ENCODE peak calls at places on chromosomes 2 and 18, in four cellular contexts. J, O, C and R are unnamed samples.

GRCh38 chr2:235116885-235117492 is 165.2 kb downstream of the SH3BP4 start:
- DNase-seq in C (no peak), O (no peak), J (peak), R (no peak)

GRCh38 chr18:2883137-2883671 is 36.4 kb downstream of the EMILIN2 start:
- DNase-seq in O (no peak), J (no peak), C (peak), R (no peak)

GRCh38 chr18:47970664-47971523 is 40.4 kb upstream of the SMAD2 start:
- DNase-seq in C (peak), O (no peak), J (no peak), R (no peak)

GRCh38 chr2:180110469-180110868 is 103.4 kb upstream of the CWC22 start:
- DNase-seq in O (no peak), J (no peak), C (no peak), R (no peak)

GRCh38 chr18:67515987-67516431 is 511 bp downstream of the DSEL start:
- DNase-seq in O (peak), C (peak), J (peak), R (peak)

GRCh38 chr2:218806346-218806978 is 24.5 kb downstream of the CYP27A1 start:
- DNase-seq in J (peak), C (peak), O (no peak), R (no peak)

GRCh38 chr18:36627616-36628015 is 201.2 kb downstream of the TPGS2 start:
- DNase-seq in O (no peak), C (no peak), J (peak), R (no peak)

GRCh38 chr2:180416553-180417113 is 409.5 kb upstream of the CWC22 start:
- DNase-seq in J (no peak), C (no peak), O (no peak), R (no peak)

GRCh38 chr2:106596844-106597243 is 109.7 kb downstream of the CD8B2 start:
- DNase-seq in O (no peak), C (no peak), J (peak), R (no peak)

GRCh38 chr2:152132321-152132720 is 33.5 kb upstream of the CACNB4 start:
- DNase-seq in J (no peak), O (no peak), C (no peak), R (no peak)

GRCh38 chr2:158395166-158395565 is 61.4 kb downstream of the CCDC148 start:
- DNase-seq in C (no peak), O (no peak), J (peak), R (no peak)

GRCh38 chr2:26754972-26755670 is 9.0 kb upstream of the SLC35F6 start:
- DNase-seq in O (no peak), J (no peak), C (no peak), R (no peak)

GRCh38 chr18:37476182-37476581 is 89.4 kb downstream of the CELF4 start:
- DNase-seq in J (no peak), O (no peak), C (no peak), R (no peak)

GRCh38 chr2:141878016-141878415 is 252.8 kb downstream of the LRP1B start:
- DNase-seq in J (no peak), C (no peak), O (no peak), R (no peak)

GRCh38 chr2:163077241-163077640 is 238.7 kb upstream of the KCNH7 start:
- DNase-seq in O (no peak), J (no peak), C (no peak), R (no peak)

GRCh38 chr2:9166579-9167392 is 39.8 kb upstream of the ASAP2 start:
- DNase-seq in J (peak), O (no peak), C (no peak), R (no peak)

GRCh38 chr2:127176371-127177311 is 43.5 kb downstream of the CYP27C1 start:
- DNase-seq in J (no peak), O (no peak), C (no peak), R (no peak)

GRCh38 chr2:47173986-47174730 is 19.1 kb upstream of the STPG4 start:
- DNase-seq in O (no peak), J (no peak), C (no peak), R (no peak)

GRCh38 chr2:72636210-72636609 is 189.6 kb downstream of the EXOC6B start:
- DNase-seq in C (no peak), O (no peak), J (no peak), R (no peak)

GRCh38 chr2:43212216-43212828 is 14.1 kb downstream of the ZFP36L2 start:
- DNase-seq in J (no peak), O (no peak), C (no peak), R (no peak)

GRCh38 chr18:48663931-48664847 is 125.4 kb downstream of the CTIF start:
- DNase-seq in J (peak), O (peak), C (peak), R (peak)

GRCh38 chr2:167509585-167509984 is 621.3 kb downstream of the XIRP2 start:
- DNase-seq in C (no peak), J (peak), O (no peak), R (no peak)

GRCh38 chr2:231110551-231110950 is 14.3 kb downstream of the HTR2B start:
- DNase-seq in O (no peak), J (peak), C (no peak), R (no peak)
- TF ChIP-seq CTCF in O (no peak), J (peak), C (no peak), R (no peak)

GRCh38 chr2:200888719-200889625 is at the start of the genes NIF3L1 and PPIL3:
- DNase-seq in C (peak), J (peak), O (peak), R (peak)
- TF ChIP-seq CTCF in C (no peak), J (no peak), O (no peak), R (no peak)

GRCh38 chr2:224444011-224444410 is 42.1 kb upstream of the FAM124B start:
- DNase-seq in O (no peak), C (no peak), J (no peak), R (no peak)

GRCh38 chr2:224444783-224445182 is 42.9 kb upstream of the FAM124B start:
- DNase-seq in C (no peak), O (no peak), J (no peak), R (no peak)

GRCh38 chr2:224453892-224454291 is 52.0 kb upstream of the FAM124B start:
- DNase-seq in J (no peak), C (no peak), O (no peak), R (no peak)

GRCh38 chr2:224448236-224448635 is 46.3 kb upstream of the FAM124B start:
- DNase-seq in J (no peak), O (no peak), C (no peak), R (no peak)

GRCh38 chr2:224449212-224450147 is 47.6 kb upstream of the FAM124B start:
- DNase-seq in O (no peak), C (no peak), J (peak), R (no peak)
- TF ChIP-seq CTCF in O (no peak), C (peak), J (peak), R (peak)

GRCh38 chr2:88212251-88212790 is 42.2 kb downstream of the THNSL2 start:
- DNase-seq in C (no peak), O (no peak), J (no peak), R (no peak)
- TF ChIP-seq CTCF in C (peak), O (no peak), J (peak), R (peak)

GRCh38 chr2:112493048-112493447 is 11.1 kb downstream of the TTL start:
- DNase-seq in C (no peak), O (no peak), J (no peak), R (no peak)
- TF ChIP-seq CTCF in C (no peak), O (no peak), J (no peak), R (no peak)

DNA sequence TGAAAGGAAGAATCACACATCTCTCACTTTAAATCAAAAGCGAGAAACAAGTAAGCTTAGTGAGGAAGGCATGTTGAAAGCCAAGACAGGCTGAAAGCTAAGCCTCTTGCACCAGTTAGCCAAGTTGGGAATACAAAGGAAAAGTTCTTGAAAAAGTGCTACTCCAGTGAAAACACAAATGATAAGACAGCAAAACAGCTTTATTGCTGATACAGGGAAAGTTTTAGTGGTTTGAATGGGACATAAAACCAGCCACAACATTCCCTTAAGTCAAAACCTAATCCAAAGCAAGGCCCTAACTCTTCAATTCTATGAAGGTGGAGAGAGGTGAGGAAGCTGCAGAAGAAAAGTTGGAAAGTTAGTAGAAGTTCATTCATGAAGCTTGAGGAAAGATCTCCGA is 28.0 kb downstream of the LIMS1 start:
- DNase-seq in C (no peak), J (no peak), O (no peak), R (no peak)
- TF ChIP-seq CTCF in C (no peak), J (no peak), O (no peak), R (no peak)

DNA sequence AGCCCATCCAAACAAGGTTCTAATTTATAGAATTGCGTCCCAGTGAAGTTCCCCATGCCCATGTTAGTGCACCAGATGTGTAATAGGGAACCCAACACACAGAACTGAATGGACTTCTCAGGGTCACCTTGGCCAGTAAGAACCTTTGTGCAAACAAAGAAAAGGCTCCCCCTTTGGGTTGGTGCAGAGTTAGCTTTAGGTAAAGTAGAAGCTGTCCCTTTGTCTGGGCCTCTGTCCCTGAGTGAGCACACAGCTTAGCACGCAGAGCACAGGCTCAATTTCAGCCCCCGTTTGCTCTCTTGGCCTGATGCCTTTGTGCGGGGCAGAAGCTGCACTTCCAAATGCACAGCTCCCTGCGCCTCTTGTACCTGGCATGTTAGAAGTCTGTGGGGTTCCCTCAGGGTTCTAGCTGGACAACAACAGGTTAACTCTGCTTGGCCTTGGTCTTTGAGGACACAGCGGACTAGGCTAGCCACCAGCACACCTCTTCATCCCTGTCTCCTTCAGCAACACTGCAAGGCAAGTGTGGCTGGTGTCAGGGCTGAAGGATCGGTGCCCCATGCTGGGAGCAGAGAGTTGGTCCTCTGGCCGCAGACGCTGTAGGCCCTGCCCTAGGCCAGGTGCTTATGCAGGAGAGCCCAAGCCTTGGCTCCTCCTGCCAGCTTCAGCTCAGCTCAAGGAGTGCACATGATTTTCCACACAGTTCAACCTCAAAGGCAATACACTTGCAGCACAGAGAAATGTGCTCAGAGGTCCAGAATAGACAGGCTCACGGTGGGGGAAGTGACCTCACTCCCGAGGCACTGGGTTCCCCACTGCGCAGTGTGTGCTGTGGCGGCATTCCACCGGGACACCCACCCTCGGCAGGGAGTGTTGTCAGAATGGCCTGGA is 73.3 kb upstream of the FOSL2 start:
- DNase-seq in C (no peak), J (no peak), O (no peak), R (peak)
- TF ChIP-seq CTCF in C (no peak), J (no peak), O (no peak), R (no peak)